ENCODE peak calls at places on chromosomes 7 and 10, in eight cellular contexts. W is IMR-90, F is heart left ventricle, A is ovary, H is right lobe of liver, D is stomach, B is A549, S is upper lobe of left lung. M is an unnamed sample.

GRCh38 chr10:78346721-78347120 is 313.1 kb downstream of the RPS24 start:
- DNase-seq in W (no peak), F (no peak), A (no peak), H (no peak), D (no peak), B (no peak), S (no peak), M (no peak)

GRCh38 chr7:44882899-44883298 is 2.4 kb downstream of the PURB start:
- DNase-seq in W (peak; percentile 26), F (no peak), A (no peak), H (no peak), D (no peak), B (no peak), S (no peak), M (no peak)

GRCh38 chr7:42445691-42446090 is 208.7 kb upstream of the GLI3 start:
- DNase-seq in W (no peak), F (no peak), A (no peak), H (no peak), D (no peak), B (no peak), S (no peak), M (no peak)

GRCh38 chr7:92641921-92642511 is 51.8 kb upstream of the FAM133B start:
- DNase-seq in W (peak; percentile 86), F (no peak), A (no peak), H (no peak), D (no peak), B (no peak), S (no peak), M (no peak)

GRCh38 chr10:101965075-101965765 is 90.8 kb downstream of the ARMH3 start:
- DNase-seq in W (no peak), F (no peak), A (no peak), H (no peak), D (no peak), B (no peak), S (no peak), M (no peak)

GRCh38 chr10:130636303-130636702 is 500.1 kb downstream of the GLRX3 start:
- DNase-seq in W (no peak), F (no peak), A (no peak), H (no peak), D (no peak), B (no peak), S (no peak), M (no peak)

GRCh38 chr10:48251525-48252353 is 22.8 kb downstream of the FRMPD2 start:
- DNase-seq in W (no peak), F (no peak), A (no peak), H (no peak), D (peak; percentile 56), B (no peak), S (no peak), M (peak; percentile 55)

GRCh38 chr10:80462986-80463741 is 9.1 kb downstream of the TSPAN14 start:
- DNase-seq in W (peak; percentile 81), F (no peak), A (no peak), H (no peak), D (no peak), B (no peak), S (no peak), M (no peak)

GRCh38 chr7:27151945-27152815 is at the start of gene HOXA3:
- DNase-seq in W (peak; percentile 59), F (no peak), A (peak; percentile 24), H (peak; percentile 47), D (peak; percentile 26), B (no peak), S (peak; percentile 86), M (no peak)

GRCh38 chr7:99834382-99834781 is 6.6 kb downstream of the CYP3A43 start:
- DNase-seq in W (no peak), F (no peak), A (no peak), H (no peak), D (no peak), B (no peak), S (no peak), M (no peak)

GRCh38 chr10:59360605-59361515 is 1.5 kb downstream of the FAM13C start:
- DNase-seq in W (no peak), F (no peak), A (no peak), H (no peak), D (no peak), B (no peak), S (no peak), M (no peak)

GRCh38 chr7:102836206-102836938 is 76.4 kb upstream of the LRRC17 start:
- DNase-seq in W (peak; percentile 95), F (no peak), A (no peak), H (no peak), D (no peak), B (peak; percentile 26), S (no peak), M (no peak)

GRCh38 chr7:76281006-76281705 is 21.3 kb upstream of the HSPB1 start:
- DNase-seq in W (no peak), F (no peak), A (peak; percentile 51), H (no peak), D (no peak), B (no peak), S (peak; percentile 89), M (no peak)

GRCh38 chr10:22679608-22680007 is 34.8 kb downstream of the PIP4K2A start:
- DNase-seq in W (no peak), F (no peak), A (no peak), H (no peak), D (no peak), B (no peak), S (no peak), M (no peak)

GRCh38 chr10:79235765-79236755 is 111.2 kb upstream of the PPIF start:
- DNase-seq in W (no peak), F (no peak), A (no peak), H (no peak), D (no peak), B (no peak), S (no peak), M (no peak)

GRCh38 chr10:114691442-114691941 is 33.4 kb upstream of the ABLIM1 start:
- DNase-seq in W (peak; percentile 80), F (no peak), A (no peak), H (no peak), D (no peak), B (no peak), S (no peak), M (no peak)

GRCh38 chr10:114102253-114102652 is 58.6 kb downstream of the ADRB1 start:
- DNase-seq in W (peak; percentile 8), F (no peak), A (no peak), H (no peak), D (no peak), B (no peak), S (no peak), M (no peak)

GRCh38 chr10:133388973-133389818 is 4.8 kb upstream of the MTG1 start:
- DNase-seq in W (no peak), F (no peak), A (no peak), H (no peak), D (peak; percentile 25), B (no peak), S (peak; percentile 87), M (no peak)

GRCh38 chr10:48976208-48976607 is 36.6 kb upstream of the LRRC18 start:
- DNase-seq in W (peak; percentile 4), F (peak; percentile 38), A (no peak), H (no peak), D (no peak), B (peak; percentile 12), S (no peak), M (no peak)

GRCh38 chr10:3398825-3399646 is 226.5 kb upstream of the PITRM1 start:
- DNase-seq in W (no peak), F (peak; percentile 57), A (no peak), H (peak; percentile 53), D (no peak), B (no peak), S (peak; percentile 49), M (no peak)

GRCh38 chr10:21496285-21497176 is 29.0 kb downstream of the SKIDA1 start:
- DNase-seq in W (peak; percentile 25), F (peak; percentile 57), A (peak; percentile 51), H (peak; percentile 88), D (peak; percentile 34), B (peak; percentile 58), S (peak; percentile 90), M (peak; percentile 57)

GRCh38 chr10:49700997-49701396 is 21.5 kb downstream of the C10orf53 start:
- DNase-seq in W (no peak), F (no peak), A (no peak), H (no peak), D (no peak), B (no peak), S (no peak), M (no peak)

GRCh38 chr10:4670737-4671136 is 155.3 kb upstream of the AKR1E2 start:
- DNase-seq in W (peak; percentile 41), F (no peak), A (no peak), H (no peak), D (no peak), B (no peak), S (no peak), M (no peak)
- H3K27ac ChIP-seq in W (no peak overlapping the region), F (peak overlapping the region; percentile 36), A (no peak overlapping the region), H (no peak overlapping the region), D (no peak overlapping the region), B (peak overlapping the region; percentile 87), S (no peak overlapping the region), M (no peak overlapping the region)

DNA sequence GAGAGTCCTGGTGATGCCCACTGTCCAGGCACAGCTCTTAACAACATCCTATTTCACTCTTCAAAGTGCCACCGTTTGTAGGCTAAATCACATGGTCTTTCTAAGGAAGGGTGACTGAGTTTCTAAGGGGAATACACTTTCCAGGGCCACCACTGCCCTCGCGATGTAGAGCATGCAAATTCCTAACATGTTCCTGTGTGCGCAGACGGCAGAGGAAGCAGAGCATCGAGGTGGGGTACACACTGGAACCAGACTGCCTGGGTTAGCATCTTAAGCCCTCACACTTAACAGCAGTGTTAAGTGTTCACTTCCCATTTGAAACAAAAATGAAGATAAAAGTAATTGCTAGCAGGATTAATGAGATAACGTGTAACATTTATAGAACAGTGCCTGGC is 3.0 kb downstream of the VOPP1 start:
- DNase-seq in W (no peak), F (no peak), A (no peak), H (no peak), D (no peak), B (no peak), S (no peak), M (no peak)
- TF ChIP-seq POLR2A in W (no peak), F (no peak), A (no peak), H (no peak), D (no peak), B (no peak), S (no peak), M (no peak)

GRCh38 chr10:87864497-87865059 is 1.2 kb downstream of the PTEN start:
- DNase-seq in W (no peak), F (no peak), A (no peak), H (no peak), D (no peak), B (no peak), S (no peak), M (no peak)
- H3K27ac ChIP-seq in W (peak overlapping the region; percentile 91), F (peak overlapping the region; percentile 98), A (peak overlapping the region; percentile 93), H (peak overlapping the region; percentile 98), D (peak overlapping the region; percentile 95), B (peak overlapping the region; percentile 96), S (peak overlapping the region; percentile 97), M (peak overlapping the region; percentile 91)

DNA sequence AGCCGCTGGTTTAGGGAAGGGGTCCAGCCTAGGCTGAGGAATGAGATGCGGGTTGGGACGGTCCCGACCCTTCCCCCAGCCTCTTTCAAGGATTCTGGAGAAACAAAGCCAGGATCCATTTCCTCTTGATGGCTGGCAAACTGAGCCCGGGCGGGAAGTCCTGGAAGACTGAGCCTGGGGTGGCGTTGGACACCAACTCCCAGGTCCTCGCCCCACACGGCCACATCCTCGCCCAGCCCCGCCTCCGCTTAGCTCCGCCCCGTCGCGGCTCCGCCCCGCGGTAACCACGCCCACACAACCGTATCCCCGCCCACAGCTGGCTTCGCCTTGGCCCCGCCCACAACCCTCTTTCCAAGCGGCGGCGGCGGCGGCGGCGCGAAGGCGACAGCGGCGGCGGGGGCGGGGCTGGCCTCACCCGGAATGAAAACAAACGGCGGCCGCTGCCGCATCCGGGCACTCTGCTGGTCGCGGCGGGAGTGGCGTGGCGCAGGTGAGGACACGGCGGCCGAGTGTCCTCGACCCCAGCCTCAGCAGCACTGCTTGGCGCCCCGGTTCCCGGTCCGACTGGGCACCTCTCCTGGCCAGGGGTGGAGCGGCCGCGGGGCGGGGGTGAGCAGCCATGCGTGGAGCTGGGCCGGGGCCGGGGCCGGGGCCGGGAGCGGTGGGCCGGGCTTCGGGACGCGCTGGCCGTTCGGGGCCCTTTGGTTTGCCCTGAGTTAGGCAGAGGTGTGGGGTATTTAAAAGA is at the start of gene NUB1:
- DNase-seq in W (peak; percentile 74), F (peak; percentile 94), A (peak; percentile 92), H (peak; percentile 96), D (peak; percentile 96), B (peak; percentile 73), S (peak; percentile 99), M (peak; percentile 95)
- TF ChIP-seq POLR2A in W (peak; percentile 62), F (peak; percentile 82), A (peak; percentile 60), H (peak; percentile 78), D (peak; percentile 38), B (peak; percentile 82), S (peak; percentile 82), M (peak; percentile 69)